ENCODE peak calls at places on chromosome 4, in four cellular contexts. C, Z, F and O are unnamed samples.

GRCh38 chr4:6710282-6710681 is 617 bp upstream of the MRFAP1L1 start:
- DNase-seq in C (no peak), F (no peak), Z (no peak), O (no peak)

GRCh38 chr4:37765741-37766140 is 60.7 kb upstream of the PGM2 start:
- DNase-seq in C (no peak), F (no peak), Z (no peak), O (no peak)

GRCh38 chr4:128025319-128025718 is 35.8 kb upstream of the LARP1B start:
- DNase-seq in C (no peak), Z (no peak), F (no peak), O (no peak)

GRCh38 chr4:151644625-151645024 is 116.2 kb downstream of the GATB start:
- DNase-seq in Z (no peak), C (no peak), F (no peak), O (no peak)

GRCh38 chr4:89586864-89587263 is 250.1 kb downstream of the SNCA start:
- DNase-seq in C (no peak), F (no peak), Z (no peak), O (no peak)

GRCh38 chr4:154709550-154709949 is 34.2 kb upstream of the LRAT start:
- DNase-seq in F (no peak), C (no peak), Z (no peak), O (no peak)

GRCh38 chr4:15702941-15703403 is at the start of gene BST1:
- DNase-seq in C (no peak), Z (peak; percentile 88), F (peak; percentile 71), O (peak; percentile 47)

GRCh38 chr4:74161676-74162450 is 3.9 kb downstream of the MTHFD2L start:
- DNase-seq in C (peak; percentile 44), F (no peak), Z (no peak), O (no peak)

GRCh38 chr4:180456928-180457327 is 1786.3 kb upstream of the TENM3 start:
- DNase-seq in C (no peak), F (no peak), Z (no peak), O (no peak)

GRCh38 chr4:69859140-69859539 is 805 bp downstream of the SULT1E1 start:
- DNase-seq in Z (no peak), F (no peak), C (no peak), O (no peak)

GRCh38 chr4:81084624-81085023 is 54.1 kb downstream of the BMP3 start:
- DNase-seq in C (no peak), F (no peak), Z (no peak), O (no peak)

GRCh38 chr4:336099-336892 is 1.3 kb upstream of the ZNF141 start:
- DNase-seq in F (no peak), Z (peak; percentile 82), C (no peak), O (peak; percentile 42)

GRCh38 chr4:19711871-19712270 is 539.8 kb upstream of the SLIT2 start:
- DNase-seq in Z (no peak), F (no peak), C (peak; percentile 44), O (no peak)

GRCh38 chr4:145102619-145103018 is 4.5 kb downstream of the ABCE1 start:
- DNase-seq in Z (no peak), F (no peak), C (no peak), O (no peak)

GRCh38 chr4:169492436-169493163 is 119.8 kb downstream of the NEK1 start:
- DNase-seq in C (peak; percentile 24), Z (no peak), F (peak; percentile 41), O (no peak)

GRCh38 chr4:154313004-154313587 is 178.5 kb downstream of the DCHS2 start:
- DNase-seq in F (no peak), Z (no peak), C (no peak), O (no peak)

GRCh38 chr4:40731792-40732245 is 17.9 kb upstream of the NSUN7 start:
- DNase-seq in Z (no peak), F (no peak), C (no peak), O (peak; percentile 33)

GRCh38 chr4:17142232-17142711 is 243.8 kb upstream of the LDB2 start:
- DNase-seq in F (peak; percentile 88), C (peak; percentile 73), Z (no peak), O (no peak)